ENCODE peak calls at places on chromosome 7, in five cellular contexts. A is neuronal stem cell, R is hepatocyte, C is SK-N-SH, U is GM23248. W is an unnamed sample.
A peak's percentile ranks its signal among the peaks of the same experiment; 100 is the strongest.

GRCh38 chr7:15041226-15041625 is 138.7 kb upstream of the DGKB start:
- DNase-seq in C (no peak), R (no peak), U (no peak), A (no peak), W (no peak)

GRCh38 chr7:82376739-82377138 is 66.8 kb downstream of the CACNA2D1 start:
- DNase-seq in A (no peak), U (no peak), R (no peak), C (no peak), W (no peak)

GRCh38 chr7:9600974-9601373 is 1167.6 kb downstream of the NXPH1 start:
- DNase-seq in U (no peak), C (no peak), A (no peak), R (no peak), W (no peak)

GRCh38 chr7:93856319-93856718 is 34.2 kb downstream of the TFPI2 start:
- DNase-seq in R (no peak), C (no peak), U (no peak), A (no peak), W (no peak)

GRCh38 chr7:66967029-66967428 is 28.4 kb downstream of the SBDS start:
- DNase-seq in R (no peak), C (no peak), U (no peak), A (no peak), W (no peak)

GRCh38 chr7:102236592-102237287 is 49.9 kb upstream of the SH2B2 start:
- DNase-seq in U (peak; percentile 80), C (peak; percentile 95), R (peak; percentile 84), A (peak; percentile 53), W (peak; percentile 87)

GRCh38 chr7:98785929-98786571 is 83.8 kb downstream of the TMEM130 start:
- DNase-seq in R (no peak), U (peak; percentile 49), C (no peak), A (no peak), W (no peak)

GRCh38 chr7:141671705-141672496 is 30.1 kb downstream of the DENND11 start:
- DNase-seq in A (no peak), U (no peak), C (no peak), R (no peak), W (no peak)

GRCh38 chr7:39700932-39701331 is 77.6 kb downstream of the RALA start:
- DNase-seq in U (no peak), A (no peak), R (no peak), C (no peak), W (no peak)

GRCh38 chr7:102426268-102427031 is 6.9 kb upstream of the ORAI2 start:
- DNase-seq in R (no peak), C (no peak), U (no peak), A (no peak), W (no peak)

GRCh38 chr7:39609084-39609461 is 14.3 kb upstream of the RALA start:
- DNase-seq in R (no peak), A (no peak), C (peak; percentile 83), U (peak; percentile 82), W (no peak)

GRCh38 chr7:139850906-139851305 is 21.8 kb downstream of the TBXAS1 start:
- DNase-seq in R (no peak), C (no peak), U (no peak), A (no peak), W (peak; percentile 12)

GRCh38 chr7:28980504-28981281 is 22.6 kb upstream of the TRIL start:
- DNase-seq in U (peak; percentile 58), R (no peak), C (no peak), A (no peak), W (peak; percentile 20)

GRCh38 chr7:121084748-121085336 is 96.3 kb downstream of the CPED1 start:
- DNase-seq in C (peak; percentile 10), A (no peak), R (no peak), U (peak; percentile 91), W (no peak)

GRCh38 chr7:49635800-49636199 is 137.6 kb upstream of the VWC2 start:
- DNase-seq in A (no peak), U (no peak), C (no peak), R (no peak), W (peak; percentile 50)

GRCh38 chr7:139105037-139105382 is 4.5 kb downstream of the ZC3HAV1 start:
- DNase-seq in U (no peak), C (no peak), R (no peak), A (no peak), W (no peak)

GRCh38 chr7:18123508-18124239 is 96.0 kb upstream of the PRPS1L1 start:
- DNase-seq in C (no peak), A (no peak), R (no peak), U (no peak), W (no peak)

GRCh38 chr7:129438839-129439640 is 4.8 kb downstream of the STRIP2 start:
- DNase-seq in U (peak; percentile 70), A (no peak), R (peak; percentile 37), C (no peak), W (no peak)
- H2AFZ ChIP-seq in U (no peak overlapping the region), A (no peak overlapping the region), R (no peak overlapping the region), C (peak overlapping the region; percentile 14), W (no peak overlapping the region)

GRCh38 chr7:30237271-30237695 is 47.1 kb upstream of the ZNRF2 start:
- DNase-seq in U (no peak), C (no peak), A (no peak), R (no peak), W (peak; percentile 95)
- H2AFZ ChIP-seq in U (no peak overlapping the region), C (no peak overlapping the region), A (no peak overlapping the region), R (no peak overlapping the region), W (no peak overlapping the region)

GRCh38 chr7:106504620-106505019 is 156.3 kb downstream of the CCDC71L start:
- DNase-seq in R (no peak), U (no peak), C (no peak), A (no peak), W (no peak)
- H2AFZ ChIP-seq in R (no peak overlapping the region), U (no peak overlapping the region), C (no peak overlapping the region), A (no peak overlapping the region), W (no peak overlapping the region)

GRCh38 chr7:150992833-150993302 is 2.1 kb downstream of the NOS3 start:
- DNase-seq in U (peak; percentile 49), A (peak; percentile 85), R (peak; percentile 61), C (peak; percentile 89), W (peak; percentile 82)

GRCh38 chr7:150993511-150993910 is 2.7 kb downstream of the NOS3 start:
- DNase-seq in C (peak; percentile 32), R (no peak), U (no peak), A (no peak), W (no peak)

GRCh38 chr7:150994838-150995510 is 4.2 kb downstream of the NOS3 start:
- DNase-seq in R (no peak), A (no peak), C (peak; percentile 54), U (no peak), W (no peak)

GRCh38 chr7:150992051-150992640 is 1.3 kb downstream of the NOS3 start:
- DNase-seq in R (no peak), U (no peak), C (peak; percentile 17), A (no peak), W (no peak)

GRCh38 chr7:150994141-150994837 is 3.5 kb downstream of the NOS3 start:
- DNase-seq in C (peak; percentile 83), R (peak; percentile 59), A (no peak), U (no peak), W (peak; percentile 84)
- H2AFZ ChIP-seq in C (no peak overlapping the region), R (no peak overlapping the region), A (peak overlapping the region; percentile 76), U (no peak overlapping the region), W (peak overlapping the region; percentile 77)

GRCh38 chr7:1558841-1559625 is 3.0 kb upstream of the TMEM184A start:
- DNase-seq in U (no peak), A (no peak), C (peak; percentile 45), R (no peak), W (no peak)
- H2AFZ ChIP-seq in U (no peak overlapping the region), A (peak overlapping the region; percentile 60), C (no peak overlapping the region), R (no peak overlapping the region), W (no peak overlapping the region)

GRCh38 chr7:129443612-129444011 is 9.4 kb downstream of the STRIP2 start:
- DNase-seq in U (no peak), R (no peak), C (no peak), A (no peak), W (no peak)
- H2AFZ ChIP-seq in U (no peak overlapping the region), R (no peak overlapping the region), C (no peak overlapping the region), A (no peak overlapping the region), W (no peak overlapping the region)

DNA sequence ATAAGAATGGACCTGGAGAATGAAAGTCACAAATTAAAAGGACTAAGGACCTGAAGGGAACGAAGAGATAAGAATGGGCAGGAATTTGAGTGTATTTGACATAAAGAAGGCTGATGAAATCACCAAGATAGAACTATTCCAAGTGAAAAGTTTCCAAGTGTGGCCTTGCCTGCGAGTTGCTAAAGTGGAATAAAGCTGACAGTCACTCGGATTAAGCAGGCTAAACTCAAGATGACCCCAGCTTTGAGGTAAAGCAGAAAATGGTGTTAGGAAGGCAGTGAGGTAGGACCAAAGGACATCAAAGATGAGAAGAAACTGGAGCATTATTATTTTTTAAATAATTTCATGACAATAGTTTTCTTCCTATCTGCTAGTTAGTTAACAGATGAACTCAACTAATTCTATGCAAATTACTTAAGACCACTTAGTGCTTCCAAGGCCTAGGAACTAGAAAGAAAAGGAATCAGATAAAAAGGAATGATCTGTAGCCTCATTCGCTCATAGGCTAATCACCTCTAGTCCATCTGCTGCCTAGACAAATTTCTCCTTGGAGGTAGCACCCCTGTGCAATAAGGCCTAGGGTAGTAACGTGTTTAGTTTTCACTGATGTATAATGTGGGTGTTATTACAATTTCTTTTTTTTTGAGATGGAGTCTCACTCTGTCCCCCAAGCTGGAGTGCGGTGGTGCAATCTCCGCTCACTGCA is 34.5 kb downstream of the EZH2 start:
- DNase-seq in U (peak; percentile 24), R (no peak), A (no peak), C (no peak), W (no peak)
- H2AFZ ChIP-seq in U (peak overlapping the region; percentile 82), R (no peak overlapping the region), A (no peak overlapping the region), C (no peak overlapping the region), W (no peak overlapping the region)

GRCh38 chr7:97390915-97391593 is 273.6 kb downstream of the SDHAF3 start:
- DNase-seq in R (no peak), A (no peak), C (no peak), U (no peak), W (no peak)

GRCh38 chr7:97390052-97390451 is 272.6 kb downstream of the SDHAF3 start:
- DNase-seq in U (no peak), C (no peak), R (no peak), A (no peak), W (no peak)
- H2AFZ ChIP-seq in U (no peak overlapping the region), C (no peak overlapping the region), R (no peak overlapping the region), A (no peak overlapping the region), W (no peak overlapping the region)

DNA sequence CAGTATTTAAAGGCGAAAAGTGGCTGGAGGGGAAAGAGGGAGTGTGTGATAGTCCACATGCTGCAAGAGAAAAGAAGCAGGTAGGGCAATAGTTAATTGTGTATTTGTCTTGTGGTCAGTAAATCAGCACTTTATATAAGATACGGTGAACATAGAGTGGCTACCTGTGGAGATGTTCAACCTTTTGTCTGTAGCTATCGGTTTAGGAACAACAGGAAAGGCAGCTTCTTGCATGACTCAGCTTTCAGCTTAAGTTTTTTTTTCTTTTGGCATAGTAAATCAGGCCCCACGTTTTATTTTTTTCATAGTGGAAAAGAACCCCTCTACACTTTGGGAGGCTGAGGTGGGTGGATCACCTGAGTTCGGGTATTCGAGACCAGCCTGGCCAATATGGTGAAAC is 14.2 kb upstream of the MTPN start:
- DNase-seq in U (no peak), R (no peak), A (no peak), C (no peak), W (no peak)
- H2AFZ ChIP-seq in U (no peak overlapping the region), R (no peak overlapping the region), A (no peak overlapping the region), C (peak overlapping the region; percentile 1), W (no peak overlapping the region)